ENCODE peak calls at places on chromosomes 6 and 20, in ten cellular contexts. One of them, this sample, is unnamed.

GRCh38 chr20:5297280-5298004 is 19.3 kb downstream of the PROKR2 start:
- DNase-seq in H1: no peak
- DNase-seq in HCT116: no peak
- DNase-seq in DND-41: no peak
- DNase-seq in nucleus accumbens: no peak
- DNase-seq in A549: no peak
- DNase-seq in fibroblast of mammary gland: peak
- DNase-seq in GM12891: no peak
- DNase-seq in left lobe of liver: no peak
- DNase-seq in lung: no peak
- DNase-seq in this sample: no peak

GRCh38 chr6:40822619-40823018 is 216.4 kb downstream of the UNC5CL start:
- DNase-seq in nucleus accumbens: no peak
- DNase-seq in A549: no peak
- DNase-seq in fibroblast of mammary gland: no peak
- DNase-seq in DND-41: no peak
- DNase-seq in HCT116: no peak
- DNase-seq in left lobe of liver: no peak
- DNase-seq in GM12891: no peak
- DNase-seq in lung: no peak
- DNase-seq in H1: no peak
- DNase-seq in this sample: no peak

GRCh38 chr6:169953686-169954085 is 202.3 kb downstream of the ERMARD start:
- DNase-seq in GM12891: no peak
- DNase-seq in A549: no peak
- DNase-seq in nucleus accumbens: no peak
- DNase-seq in DND-41: no peak
- DNase-seq in H1: no peak
- DNase-seq in fibroblast of mammary gland: no peak
- DNase-seq in lung: no peak
- DNase-seq in left lobe of liver: no peak
- DNase-seq in HCT116: no peak
- DNase-seq in this sample: no peak

GRCh38 chr6:71476872-71477271 is 188.3 kb downstream of the OGFRL1 start:
- DNase-seq in lung: no peak
- DNase-seq in H1: no peak
- DNase-seq in A549: no peak
- DNase-seq in left lobe of liver: no peak
- DNase-seq in HCT116: no peak
- DNase-seq in GM12891: no peak
- DNase-seq in nucleus accumbens: no peak
- DNase-seq in DND-41: no peak
- DNase-seq in fibroblast of mammary gland: no peak
- DNase-seq in this sample: no peak

GRCh38 chr6:35596448-35597442 is 84.0 kb upstream of the TULP1 start:
- DNase-seq in HCT116: peak
- DNase-seq in left lobe of liver: no peak
- DNase-seq in nucleus accumbens: no peak
- DNase-seq in fibroblast of mammary gland: peak
- DNase-seq in A549: no peak
- DNase-seq in lung: no peak
- DNase-seq in DND-41: no peak
- DNase-seq in GM12891: no peak
- DNase-seq in H1: no peak
- DNase-seq in this sample: no peak

GRCh38 chr20:58040447-58041290 is 187.8 kb downstream of the ANKRD60 start:
- DNase-seq in A549: no peak
- DNase-seq in left lobe of liver: no peak
- DNase-seq in HCT116: no peak
- DNase-seq in GM12891: no peak
- DNase-seq in nucleus accumbens: no peak
- DNase-seq in H1: peak
- DNase-seq in DND-41: no peak
- DNase-seq in lung: peak
- DNase-seq in fibroblast of mammary gland: no peak
- DNase-seq in this sample: peak

GRCh38 chr6:132669690-132670291 is 10.8 kb upstream of the TAAR1 start:
- DNase-seq in A549: peak
- DNase-seq in fibroblast of mammary gland: peak
- DNase-seq in lung: no peak
- DNase-seq in H1: no peak
- DNase-seq in DND-41: no peak
- DNase-seq in left lobe of liver: no peak
- DNase-seq in nucleus accumbens: no peak
- DNase-seq in HCT116: peak
- DNase-seq in GM12891: no peak
- DNase-seq in this sample: peak

GRCh38 chr6:137903933-137904821 is 37.1 kb downstream of the TNFAIP3 start:
- DNase-seq in DND-41: peak
- DNase-seq in lung: no peak
- DNase-seq in fibroblast of mammary gland: peak
- DNase-seq in GM12891: no peak
- DNase-seq in left lobe of liver: no peak
- DNase-seq in H1: no peak
- DNase-seq in HCT116: peak
- DNase-seq in A549: no peak
- DNase-seq in nucleus accumbens: no peak
- DNase-seq in this sample: no peak

GRCh38 chr6:135226537-135226936 is 45.4 kb downstream of the MYB start:
- DNase-seq in HCT116: no peak
- DNase-seq in H1: no peak
- DNase-seq in GM12891: peak
- DNase-seq in DND-41: no peak
- DNase-seq in nucleus accumbens: no peak
- DNase-seq in A549: no peak
- DNase-seq in left lobe of liver: no peak
- DNase-seq in fibroblast of mammary gland: no peak
- DNase-seq in lung: no peak
- DNase-seq in this sample: no peak

GRCh38 chr6:105193647-105194046 is 13.8 kb upstream of the POPDC3 start:
- DNase-seq in left lobe of liver: no peak
- DNase-seq in DND-41: no peak
- DNase-seq in GM12891: no peak
- DNase-seq in A549: no peak
- DNase-seq in nucleus accumbens: no peak
- DNase-seq in fibroblast of mammary gland: peak
- DNase-seq in H1: no peak
- DNase-seq in lung: no peak
- DNase-seq in HCT116: no peak
- DNase-seq in this sample: no peak

GRCh38 chr6:56863366-56863765 is 91.5 kb upstream of the BEND6 start:
- DNase-seq in GM12891: no peak
- DNase-seq in DND-41: no peak
- DNase-seq in left lobe of liver: no peak
- DNase-seq in HCT116: no peak
- DNase-seq in fibroblast of mammary gland: peak
- DNase-seq in nucleus accumbens: no peak
- DNase-seq in A549: peak
- DNase-seq in lung: no peak
- DNase-seq in H1: no peak
- DNase-seq in this sample: no peak

GRCh38 chr6:124800222-124800621 is 162.0 kb upstream of the RNF217 start:
- DNase-seq in lung: no peak
- DNase-seq in left lobe of liver: no peak
- DNase-seq in A549: no peak
- DNase-seq in fibroblast of mammary gland: no peak
- DNase-seq in nucleus accumbens: no peak
- DNase-seq in H1: no peak
- DNase-seq in DND-41: no peak
- DNase-seq in GM12891: no peak
- DNase-seq in HCT116: no peak
- DNase-seq in this sample: peak

GRCh38 chr6:151307501-151307900 is 67.7 kb downstream of the AKAP12 start:
- DNase-seq in lung: no peak
- DNase-seq in H1: no peak
- DNase-seq in A549: no peak
- DNase-seq in DND-41: no peak
- DNase-seq in fibroblast of mammary gland: no peak
- DNase-seq in HCT116: no peak
- DNase-seq in nucleus accumbens: no peak
- DNase-seq in left lobe of liver: no peak
- DNase-seq in GM12891: no peak
- DNase-seq in this sample: no peak

GRCh38 chr6:62942000-62942399 is 269.3 kb upstream of the FKBP1C start:
- DNase-seq in GM12891: no peak
- DNase-seq in A549: no peak
- DNase-seq in DND-41: no peak
- DNase-seq in H1: no peak
- DNase-seq in left lobe of liver: no peak
- DNase-seq in lung: no peak
- DNase-seq in nucleus accumbens: no peak
- DNase-seq in fibroblast of mammary gland: no peak
- DNase-seq in HCT116: no peak
- DNase-seq in this sample: no peak

GRCh38 chr6:124962617-124963415 is 579 bp downstream of the RNF217 start:
- DNase-seq in H1: peak
- DNase-seq in DND-41: no peak
- DNase-seq in left lobe of liver: peak
- DNase-seq in HCT116: no peak
- DNase-seq in lung: peak
- DNase-seq in nucleus accumbens: peak
- DNase-seq in GM12891: peak
- DNase-seq in fibroblast of mammary gland: no peak
- DNase-seq in A549: peak
- DNase-seq in this sample: peak

GRCh38 chr20:58636983-58637421 is 14.1 kb upstream of the STX16 start:
- DNase-seq in lung: no peak
- DNase-seq in A549: no peak
- DNase-seq in left lobe of liver: no peak
- DNase-seq in fibroblast of mammary gland: no peak
- DNase-seq in GM12891: no peak
- DNase-seq in DND-41: no peak
- DNase-seq in HCT116: no peak
- DNase-seq in nucleus accumbens: no peak
- DNase-seq in H1: no peak
- DNase-seq in this sample: peak

GRCh38 chr6:14380421-14380820 is 262.8 kb downstream of the CD83 start:
- DNase-seq in fibroblast of mammary gland: no peak
- DNase-seq in GM12891: no peak
- DNase-seq in nucleus accumbens: no peak
- DNase-seq in A549: no peak
- DNase-seq in left lobe of liver: no peak
- DNase-seq in H1: peak
- DNase-seq in HCT116: no peak
- DNase-seq in DND-41: no peak
- DNase-seq in lung: no peak
- DNase-seq in this sample: peak

GRCh38 chr6:50994026-50994720 is 175.5 kb downstream of the TFAP2B start:
- DNase-seq in nucleus accumbens: no peak
- DNase-seq in H1: no peak
- DNase-seq in A549: no peak
- DNase-seq in DND-41: no peak
- DNase-seq in lung: no peak
- DNase-seq in HCT116: no peak
- DNase-seq in fibroblast of mammary gland: no peak
- DNase-seq in GM12891: no peak
- DNase-seq in left lobe of liver: no peak
- DNase-seq in this sample: no peak

GRCh38 chr6:56758553-56758952 is 115.9 kb upstream of the DST start:
- DNase-seq in HCT116: no peak
- DNase-seq in GM12891: no peak
- DNase-seq in nucleus accumbens: no peak
- DNase-seq in left lobe of liver: no peak
- DNase-seq in fibroblast of mammary gland: no peak
- DNase-seq in H1: no peak
- DNase-seq in DND-41: no peak
- DNase-seq in lung: no peak
- DNase-seq in A549: no peak
- DNase-seq in this sample: no peak

GRCh38 chr6:46876126-46876525 is 45.6 kb downstream of the ADGRF5 start:
- DNase-seq in nucleus accumbens: no peak
- DNase-seq in A549: peak
- DNase-seq in HCT116: peak
- DNase-seq in fibroblast of mammary gland: peak
- DNase-seq in DND-41: no peak
- DNase-seq in GM12891: no peak
- DNase-seq in lung: peak
- DNase-seq in left lobe of liver: no peak
- DNase-seq in H1: peak
- DNase-seq in this sample: peak

GRCh38 chr20:363319-364078 is 16.6 kb downstream of the NRSN2 start:
- DNase-seq in A549: no peak
- DNase-seq in fibroblast of mammary gland: no peak
- DNase-seq in lung: no peak
- DNase-seq in left lobe of liver: no peak
- DNase-seq in GM12891: no peak
- DNase-seq in H1: no peak
- DNase-seq in nucleus accumbens: no peak
- DNase-seq in HCT116: no peak
- DNase-seq in DND-41: no peak
- DNase-seq in this sample: no peak

GRCh38 chr6:17505767-17506280 is 94.3 kb upstream of the FAM8A1 start:
- DNase-seq in GM12891: no peak
- DNase-seq in nucleus accumbens: no peak
- DNase-seq in HCT116: no peak
- DNase-seq in DND-41: no peak
- DNase-seq in left lobe of liver: no peak
- DNase-seq in fibroblast of mammary gland: peak
- DNase-seq in H1: peak
- DNase-seq in A549: no peak
- DNase-seq in lung: no peak
- DNase-seq in this sample: no peak

GRCh38 chr20:32534661-32535240 is 50.4 kb downstream of the NOL4L start:
- DNase-seq in lung: no peak
- DNase-seq in A549: no peak
- DNase-seq in left lobe of liver: no peak
- DNase-seq in GM12891: no peak
- DNase-seq in HCT116: no peak
- DNase-seq in nucleus accumbens: no peak
- DNase-seq in H1: no peak
- DNase-seq in fibroblast of mammary gland: no peak
- DNase-seq in DND-41: peak
- DNase-seq in this sample: no peak

GRCh38 chr6:91482498-91482897 is 895.6 kb upstream of the MAP3K7 start:
- DNase-seq in H1: no peak
- DNase-seq in left lobe of liver: no peak
- DNase-seq in fibroblast of mammary gland: no peak
- DNase-seq in GM12891: no peak
- DNase-seq in DND-41: no peak
- DNase-seq in A549: no peak
- DNase-seq in HCT116: no peak
- DNase-seq in lung: no peak
- DNase-seq in nucleus accumbens: no peak
- DNase-seq in this sample: no peak

GRCh38 chr6:16769131-16769985 is 8.1 kb upstream of the ATXN1 start:
- DNase-seq in GM12891: peak
- DNase-seq in H1: no peak
- DNase-seq in nucleus accumbens: no peak
- DNase-seq in fibroblast of mammary gland: peak
- DNase-seq in DND-41: peak
- DNase-seq in A549: peak
- DNase-seq in HCT116: peak
- DNase-seq in left lobe of liver: no peak
- DNase-seq in lung: peak
- DNase-seq in this sample: no peak

GRCh38 chr6:133787122-133787521 is 101.8 kb upstream of the TCF21 start:
- DNase-seq in lung: no peak
- DNase-seq in fibroblast of mammary gland: no peak
- DNase-seq in HCT116: no peak
- DNase-seq in GM12891: no peak
- DNase-seq in A549: no peak
- DNase-seq in H1: no peak
- DNase-seq in DND-41: no peak
- DNase-seq in left lobe of liver: no peak
- DNase-seq in nucleus accumbens: no peak
- DNase-seq in this sample: no peak

GRCh38 chr6:27495386-27496135 is 22.7 kb upstream of the ZNF184 start:
- DNase-seq in lung: no peak
- DNase-seq in GM12891: no peak
- DNase-seq in fibroblast of mammary gland: peak
- DNase-seq in H1: peak
- DNase-seq in A549: peak
- DNase-seq in DND-41: no peak
- DNase-seq in nucleus accumbens: peak
- DNase-seq in HCT116: peak
- DNase-seq in left lobe of liver: no peak
- DNase-seq in this sample: peak

GRCh38 chr6:150115769-150116168 is 27.1 kb upstream of the PPP1R14C start:
- DNase-seq in H1: no peak
- DNase-seq in fibroblast of mammary gland: no peak
- DNase-seq in GM12891: no peak
- DNase-seq in nucleus accumbens: no peak
- DNase-seq in left lobe of liver: no peak
- DNase-seq in A549: no peak
- DNase-seq in DND-41: no peak
- DNase-seq in HCT116: no peak
- DNase-seq in lung: no peak
- DNase-seq in this sample: no peak